ENCODE peak calls at places on chromosome 12, in four cellular contexts. C, F, O and B are unnamed samples.

GRCh38 chr12:9244894-9245293 is 36.7 kb upstream of the PZP start:
- DNase-seq in F (no peak), C (no peak), O (no peak), B (no peak)

GRCh38 chr12:24854908-24855307 is 94.0 kb downstream of the BCAT1 start:
- DNase-seq in O (no peak), C (peak), F (no peak), B (no peak)

GRCh38 chr12:112261559-112261958 is 120.7 kb downstream of the HECTD4 start:
- DNase-seq in F (no peak), O (peak), C (no peak), B (peak)

GRCh38 chr12:52020539-52021336 is 14.0 kb downstream of the TAMALIN start:
- DNase-seq in F (peak), C (peak), O (peak), B (peak)

GRCh38 chr12:65827827-65828231 is 3.5 kb downstream of the HMGA2 start:
- DNase-seq in C (no peak), F (no peak), O (no peak), B (peak)

GRCh38 chr12:6850796-6851152 is 312 bp downstream of the CDCA3 start:
- DNase-seq in F (no peak), C (no peak), O (no peak), B (no peak)

GRCh38 chr12:75130811-75131210 is 78.8 kb downstream of the KCNC2 start:
- DNase-seq in C (no peak), O (no peak), F (no peak), B (no peak)

GRCh38 chr12:27123642-27124041 is 41.3 kb upstream of the C12orf71 start:
- DNase-seq in C (no peak), O (no peak), F (no peak), B (peak)

GRCh38 chr12:42097971-42098370 is 46.7 kb downstream of the GXYLT1 start:
- DNase-seq in C (no peak), O (no peak), F (no peak), B (no peak)

GRCh38 chr12:1498199-1498740 is 96.1 kb downstream of the FBXL14 start:
- DNase-seq in F (no peak), O (no peak), C (no peak), B (no peak)

GRCh38 chr12:111864935-111865334 is 22.9 kb downstream of the MAPKAPK5 start:
- DNase-seq in O (no peak), C (no peak), F (no peak), B (no peak)

GRCh38 chr12:91767237-91767636 is 378.4 kb downstream of the BTG1 start:
- DNase-seq in F (no peak), C (no peak), O (no peak), B (no peak)

GRCh38 chr12:71626768-71627167 is 36.9 kb downstream of the ZFC3H1 start:
- DNase-seq in C (peak), O (no peak), F (no peak), B (no peak)

GRCh38 chr12:117388865-117389508 is 27.6 kb upstream of the NOS1 start:
- DNase-seq in O (no peak), C (no peak), F (no peak), B (no peak)

GRCh38 chr12:9334026-9334692 is 126.0 kb upstream of the PZP start:
- DNase-seq in C (peak), F (no peak), O (no peak), B (no peak)

DNA sequence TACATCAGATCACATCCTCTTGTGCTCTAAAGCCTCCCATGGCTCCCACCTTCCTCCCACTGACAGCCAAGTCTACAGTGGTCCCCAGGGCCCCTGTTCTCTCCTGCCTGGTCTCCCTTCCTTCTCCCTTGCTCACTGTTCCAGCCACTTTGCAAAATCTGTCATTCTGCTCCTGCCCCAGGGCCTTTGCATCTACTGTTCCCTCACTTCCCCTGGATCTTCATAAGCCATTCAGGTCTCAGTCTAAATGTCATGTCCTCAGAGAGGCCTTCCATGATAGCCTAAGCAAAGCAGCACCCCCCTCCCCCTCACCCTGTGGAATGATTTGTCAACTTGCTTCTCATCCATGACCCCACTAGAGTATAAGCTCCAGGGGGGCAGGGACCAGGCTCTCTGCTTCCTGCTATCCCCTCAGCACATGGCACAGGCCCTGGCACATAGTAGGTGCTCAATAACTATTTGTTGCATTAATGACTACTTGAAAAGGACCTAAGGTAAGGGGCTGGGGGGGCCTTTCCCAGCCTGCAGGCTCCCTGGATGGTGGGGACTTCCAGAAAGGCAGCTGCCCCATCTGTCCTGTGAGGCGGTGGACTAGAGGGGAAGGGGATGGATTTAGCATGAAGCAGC is 5.0 kb downstream of the SLC8B1 start:
- DNase-seq in O (no peak), F (no peak), C (no peak), B (no peak)
- H2BK5ac ChIP-seq in O (no peak), F (no peak), C (no peak), B (no peak)

GRCh38 chr12:88416786-88417185 is 163.5 kb downstream of the KITLG start:
- DNase-seq in C (no peak), O (no peak), F (no peak), B (no peak)

GRCh38 chr12:88416155-88416554 is 164.1 kb downstream of the KITLG start:
- DNase-seq in O (no peak), F (no peak), C (no peak), B (no peak)

GRCh38 chr12:88411689-88412088 is 168.6 kb downstream of the KITLG start:
- DNase-seq in O (no peak), F (no peak), C (no peak), B (no peak)

GRCh38 chr12:88417531-88417930 is 162.7 kb downstream of the KITLG start:
- DNase-seq in C (no peak), O (no peak), F (no peak), B (no peak)

DNA sequence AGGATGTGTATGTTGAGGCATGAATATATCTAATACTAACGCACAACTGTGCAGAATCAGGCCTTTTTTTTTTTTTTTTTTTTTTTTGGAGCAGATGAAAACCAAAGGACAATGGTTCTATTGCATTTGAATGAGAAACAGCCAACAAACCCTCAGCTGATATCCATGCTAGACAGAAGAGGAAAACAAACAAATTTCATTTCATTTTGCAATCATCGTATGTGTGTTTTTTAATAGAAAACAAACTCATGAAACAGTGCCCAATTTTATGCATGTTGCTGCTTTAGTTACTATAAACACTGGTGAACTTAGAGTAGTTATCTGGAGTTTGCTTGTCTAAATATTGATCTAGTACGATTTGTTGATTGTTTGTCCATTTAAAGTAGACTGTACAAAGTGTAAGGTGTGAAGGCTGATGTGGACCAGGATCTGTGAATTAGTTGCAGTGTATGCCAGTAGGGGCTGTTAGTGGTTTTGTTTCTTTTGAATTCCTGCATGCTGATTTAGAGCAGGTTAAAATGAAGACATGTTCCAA is 166.6 kb downstream of the KITLG start:
- DNase-seq in O (no peak), C (no peak), F (no peak), B (no peak)
- H4K5ac ChIP-seq in O (no peak), C (no peak), F (no peak), B (no peak)

DNA sequence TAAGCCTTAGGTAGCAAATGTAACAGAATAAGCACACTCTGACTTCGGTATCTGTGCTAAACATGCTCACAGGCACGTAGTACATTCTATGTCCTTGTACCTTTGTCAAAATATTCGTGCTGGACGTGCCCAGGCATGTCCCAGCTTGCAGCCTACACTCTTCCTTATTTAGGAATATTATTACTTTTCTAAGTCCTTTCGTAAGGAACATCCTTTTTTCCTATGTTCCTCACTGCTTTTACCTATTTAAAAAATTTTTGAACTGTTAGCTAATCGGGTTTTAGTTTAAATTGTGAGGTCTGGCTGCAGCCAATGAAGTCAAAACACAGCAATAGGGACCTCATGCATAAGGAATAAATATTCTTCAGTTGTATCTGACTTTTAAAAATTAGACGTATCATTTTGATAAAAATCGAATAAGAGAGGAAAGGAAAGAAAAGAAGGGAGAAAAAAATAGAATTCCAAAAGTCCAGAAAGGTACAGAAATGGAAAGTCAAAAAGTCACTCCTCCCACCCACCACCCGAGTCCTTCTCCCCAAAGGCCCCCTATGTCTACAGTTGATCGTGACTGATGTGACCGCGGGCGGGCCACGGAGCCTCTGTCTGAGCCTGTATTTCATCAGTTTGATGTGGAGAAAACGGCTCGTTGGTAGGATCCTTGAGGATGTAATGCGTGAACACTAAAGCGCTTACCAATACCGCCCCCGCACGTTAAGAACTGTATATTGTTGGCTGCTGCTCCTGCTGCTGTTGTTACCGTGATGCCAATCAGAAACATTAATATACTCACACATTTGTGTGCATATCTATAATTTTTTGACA is 24.4 kb upstream of the UBC start:
- DNase-seq in F (no peak), O (peak), C (peak), B (peak)
- H2BK5ac ChIP-seq in F (peak), O (no peak), C (peak), B (no peak)

GRCh38 chr12:94805749-94806148 is 155.4 kb upstream of the TMCC3 start:
- DNase-seq in F (no peak), O (no peak), C (peak), B (peak)
- H4K5ac ChIP-seq in F (no peak), O (no peak), C (no peak), B (no peak)

GRCh38 chr12:108653922-108654321 is 20.2 kb upstream of the SELPLG start:
- DNase-seq in F (no peak), O (no peak), C (no peak), B (no peak)
- H2BK5ac ChIP-seq in F (no peak), O (no peak), C (peak), B (no peak)